ENCODE peak calls at places on chromosomes 2 and 18, in ten cellular contexts. V is upper lobe of right lung; R is NCI-H774; I is activated naive CD4-positive, alpha-beta T cell treated with Interleukin-2 at 50 U/mL for 16 hours; N is NCI-H82; U is GM10248; X is AG04450; M is islet precursor cell; D is EH; A is NAMALWA. Y is an unnamed sample.

GRCh38 chr2:23019476-23019875 is 365.5 kb upstream of the KLHL29 start:
- DNase-seq in V (no peak), R (no peak), I (no peak), N (no peak), U (no peak), X (no peak), M (no peak), D (no peak), A (no peak), Y (no peak)

GRCh38 chr18:72768681-72769229 is 99.0 kb downstream of the NETO1 start:
- DNase-seq in V (no peak), R (no peak), I (no peak), N (peak; percentile 22), U (no peak), X (no peak), M (peak; percentile 64), D (no peak), A (no peak), Y (no peak)

GRCh38 chr2:210558708-210559107 is 2.3 kb downstream of the CPS1 start:
- DNase-seq in V (no peak), R (no peak), I (no peak), N (no peak), U (no peak), X (no peak), M (no peak), D (peak; percentile 67), A (no peak), Y (peak; percentile 69)

GRCh38 chr2:2662037-2662846 is 331.2 kb upstream of the MYT1L start:
- DNase-seq in V (no peak), R (peak; percentile 78), I (no peak), N (no peak), U (no peak), X (no peak), M (no peak), D (no peak), A (no peak), Y (no peak)

GRCh38 chr2:182887753-182888415 is 21.4 kb upstream of the FRZB start:
- DNase-seq in V (no peak), R (no peak), I (no peak), N (no peak), U (no peak), X (no peak), M (no peak), D (no peak), A (peak; percentile 48), Y (no peak)

GRCh38 chr2:44543773-44544725 is 182.3 kb downstream of the CAMKMT start:
- DNase-seq in V (no peak), R (peak; percentile 38), I (no peak), N (no peak), U (no peak), X (no peak), M (no peak), D (peak; percentile 62), A (no peak), Y (no peak)

GRCh38 chr18:23893653-23894052 is 120.9 kb upstream of the TTC39C start:
- DNase-seq in V (no peak), R (no peak), I (no peak), N (no peak), U (no peak), X (no peak), M (no peak), D (no peak), A (no peak), Y (no peak)

GRCh38 chr18:49768051-49768391 is 45.3 kb downstream of the ACAA2 start:
- DNase-seq in V (peak; percentile 75), R (no peak), I (no peak), N (peak; percentile 66), U (no peak), X (peak; percentile 43), M (peak; percentile 89), D (peak; percentile 61), A (peak; percentile 32), Y (peak; percentile 61)

GRCh38 chr18:23272498-23273232 is 137.4 kb downstream of the CABLES1 start:
- DNase-seq in V (no peak), R (no peak), I (no peak), N (no peak), U (no peak), X (no peak), M (no peak), D (no peak), A (no peak), Y (no peak)

GRCh38 chr2:102082591-102083586 is 59.7 kb upstream of the IL1R1 start:
- DNase-seq in V (no peak), R (no peak), I (peak; percentile 63), N (no peak), U (peak; percentile 39), X (no peak), M (no peak), D (peak; percentile 80), A (peak; percentile 28), Y (peak; percentile 96)

GRCh38 chr2:15850534-15850933 is 89.8 kb upstream of the MYCN start:
- DNase-seq in V (no peak), R (no peak), I (no peak), N (no peak), U (no peak), X (no peak), M (no peak), D (no peak), A (no peak), Y (no peak)

GRCh38 chr2:141508086-141508749 is 622.6 kb downstream of the LRP1B start:
- DNase-seq in V (no peak), R (no peak), I (no peak), N (no peak), U (no peak), X (no peak), M (no peak), D (peak; percentile 60), A (no peak), Y (no peak)

GRCh38 chr2:212695426-212695825 is 156.8 kb upstream of the ERBB4 start:
- DNase-seq in V (no peak), R (no peak), I (no peak), N (no peak), U (no peak), X (no peak), M (no peak), D (no peak), A (no peak), Y (no peak)

GRCh38 chr2:106816974-106817373 is 69.0 kb downstream of the ST6GAL2 start:
- DNase-seq in V (no peak), R (no peak), I (no peak), N (no peak), U (no peak), X (no peak), M (no peak), D (no peak), A (no peak), Y (no peak)

GRCh38 chr2:182545420-182546167 is 118.8 kb upstream of the PDE1A start:
- DNase-seq in V (no peak), R (no peak), I (no peak), N (no peak), U (peak; percentile 24), X (no peak), M (no peak), D (no peak), A (no peak), Y (no peak)

GRCh38 chr18:61765097-61765496 is 127.7 kb downstream of the RNF152 start:
- DNase-seq in V (no peak), R (no peak), I (no peak), N (peak; percentile 8), U (no peak), X (peak; percentile 29), M (peak; percentile 97), D (peak; percentile 87), A (no peak), Y (peak; percentile 80)

GRCh38 chr2:10654069-10654468 is 35.7 kb downstream of the NOL10 start:
- DNase-seq in V (no peak), R (peak; percentile 45), I (peak; percentile 76), N (no peak), U (no peak), X (no peak), M (no peak), D (peak; percentile 69), A (no peak), Y (peak; percentile 55)

GRCh38 chr18:62187543-62188378 is 706 bp downstream of the RELCH start:
- DNase-seq in V (peak; percentile 71), R (no peak), I (peak; percentile 22), N (peak; percentile 56), U (peak; percentile 19), X (no peak), M (peak; percentile 58), D (peak; percentile 38), A (peak; percentile 75), Y (peak; percentile 37)

GRCh38 chr2:33678447-33678846 is 79.3 kb upstream of the FAM98A start:
- DNase-seq in V (no peak), R (no peak), I (no peak), N (no peak), U (no peak), X (no peak), M (no peak), D (no peak), A (no peak), Y (no peak)

GRCh38 chr2:172329404-172330059 is 97.9 kb upstream of the ITGA6 start:
- DNase-seq in V (no peak), R (no peak), I (no peak), N (no peak), U (no peak), X (no peak), M (no peak), D (no peak), A (no peak), Y (no peak)

GRCh38 chr2:46657042-46657504 is 177.7 kb downstream of the TMEM247 start:
- DNase-seq in V (no peak), R (no peak), I (no peak), N (peak; percentile 81), U (peak; percentile 53), X (no peak), M (no peak), D (peak; percentile 64), A (peak; percentile 58), Y (peak; percentile 76)

GRCh38 chr2:197073701-197074433 is 147.4 kb upstream of the PGAP1 start:
- DNase-seq in V (no peak), R (no peak), I (no peak), N (no peak), U (no peak), X (no peak), M (no peak), D (peak; percentile 62), A (no peak), Y (peak; percentile 42)

Y was measured in iris pigment epithelial cell.